ENCODE peak calls at places on chromosomes 11 and 22, in four cellular contexts. V is OCI-LY7, C is NCI-H1105 treated with DMSO at 0.1 percent for 48 hours, E is DMS153. N is an unnamed sample.

GRCh38 chr11:72239849-72240460 is 4.0 kb downstream of the PHOX2A start:
- DNase-seq in V (no peak), C (no peak), E (no peak), N (no peak)

GRCh38 chr11:31968774-31969433 is 122.0 kb upstream of the RCN1 start:
- DNase-seq in V (no peak), C (no peak), E (no peak), N (no peak)

GRCh38 chr22:29258407-29259252 is 9.2 kb downstream of the RHBDD3 start:
- DNase-seq in V (no peak), C (no peak), E (no peak), N (no peak)

GRCh38 chr11:70913715-70914231 is 338.6 kb downstream of the SHANK2 start:
- DNase-seq in V (no peak), C (peak), E (peak), N (peak)

GRCh38 chr22:47067331-47067890 is 305.0 kb downstream of the TBC1D22A start:
- DNase-seq in V (no peak), C (no peak), E (no peak), N (no peak)

GRCh38 chr11:58444285-58444684 is 2.2 kb upstream of the OR5B12 start:
- DNase-seq in V (no peak), C (no peak), E (no peak), N (no peak)

GRCh38 chr11:30741039-30741550 is 154.9 kb upstream of the MPPED2 start:
- DNase-seq in V (no peak), C (no peak), E (no peak), N (no peak)

GRCh38 chr11:1727861-1728260 is 22.5 kb downstream of the IFITM10 start:
- DNase-seq in V (no peak), C (no peak), E (no peak), N (no peak)

GRCh38 chr22:49951678-49951985 is 8.9 kb upstream of the PIM3 start:
- DNase-seq in V (no peak), C (no peak), E (no peak), N (no peak)

GRCh38 chr22:37823134-37823985 is at the start of gene GALR3:
- DNase-seq in V (no peak), C (peak), E (peak), N (no peak)

GRCh38 chr22:42066133-42066761 is 4.4 kb downstream of the NAGA start:
- DNase-seq in V (no peak), C (no peak), E (no peak), N (no peak)

GRCh38 chr11:1655168-1656060 is 25.8 kb downstream of the KRTAP5-5 start:
- DNase-seq in V (no peak), C (no peak), E (no peak), N (no peak)

GRCh38 chr11:71998649-71999310 is at the start of gene IL18BP:
- DNase-seq in V (peak), C (no peak), E (no peak), N (no peak)

GRCh38 chr11:77144196-77144853 is 16.3 kb downstream of the MYO7A start:
- DNase-seq in V (no peak), C (no peak), E (no peak), N (no peak)

GRCh38 chr22:24517446-24517845 is 22.3 kb downstream of the UPB1 start:
- DNase-seq in V (no peak), C (peak), E (no peak), N (peak)

GRCh38 chr11:130775306-130776043 is 140.8 kb downstream of the SNX19 start:
- DNase-seq in V (no peak), C (no peak), E (no peak), N (no peak)

GRCh38 chr11:122095950-122096942 is 19.8 kb downstream of the BLID start:
- DNase-seq in V (no peak), C (peak), E (no peak), N (no peak)

GRCh38 chr11:115939104-115939503 is 434.9 kb upstream of the CADM1 start:
- DNase-seq in V (no peak), C (no peak), E (no peak), N (no peak)

GRCh38 chr11:101862410-101863233 is 52.2 kb upstream of the CEP126 start:
- DNase-seq in V (peak), C (peak), E (no peak), N (peak)

GRCh38 chr22:47588583-47588970 is 826.1 kb downstream of the TBC1D22A start:
- DNase-seq in V (no peak), C (no peak), E (no peak), N (no peak)

GRCh38 chr11:97451441-97451840 is 1061.6 kb downstream of the JRKL start:
- DNase-seq in V (no peak), C (no peak), E (no peak), N (no peak)

GRCh38 chr22:37744589-37744988 is 47.7 kb downstream of the TRIOBP start:
- DNase-seq in V (no peak), C (no peak), E (no peak), N (no peak)

GRCh38 chr22:20956258-20957117 is 10.6 kb upstream of the AIFM3 start:
- DNase-seq in V (no peak), C (no peak), E (no peak), N (no peak)

GRCh38 chr11:48049036-48049435 is 68.7 kb downstream of the PTPRJ start:
- DNase-seq in V (no peak), C (no peak), E (no peak), N (no peak)

GRCh38 chr11:44565008-44565745 is at the start of gene CD82:
- DNase-seq in V (peak), C (peak), E (peak), N (peak)

GRCh38 chr22:24305260-24305692 is 34.6 kb downstream of the SPECC1L start:
- DNase-seq in V (no peak), C (no peak), E (no peak), N (no peak)

GRCh38 chr11:117315285-117316196 is 515 bp downstream of the BACE1 start:
- DNase-seq in V (no peak), C (no peak), E (no peak), N (no peak)

GRCh38 chr22:30208631-30209603 is 37.6 kb downstream of the LIF start:
- DNase-seq in V (no peak), C (no peak), E (no peak), N (no peak)

GRCh38 chr22:43136255-43136654 is 6.9 kb downstream of the MCAT start:
- DNase-seq in V (peak), C (no peak), E (no peak), N (no peak)

GRCh38 chr11:26839911-26840705 is 118.2 kb upstream of the SLC5A12 start:
- DNase-seq in V (no peak), C (no peak), E (no peak), N (no peak)

GRCh38 chr11:66820921-66821320 is 22.3 kb upstream of the RCE1 start:
- DNase-seq in V (no peak), C (no peak), E (no peak), N (no peak)

GRCh38 chr11:413120-414081 is 1.4 kb downstream of the SIGIRR start:
- DNase-seq in V (peak), C (no peak), E (no peak), N (no peak)

N was measured in NCI-H1436.